ENCODE peak calls at places on chromosomes 1 and 21, in ten cellular contexts. J, T, X, F, E, R, W, C, G and D are unnamed samples.
A peak's percentile ranks its signal among the peaks of the same experiment; 100 is the strongest.

GRCh38 chr21:39882186-39882882 is 15.1 kb downstream of the PCP4 start:
- DNase-seq in T (no peak), J (no peak), C (no peak), R (no peak), E (no peak), X (no peak), G (no peak), W (no peak), F (no peak), D (no peak)

GRCh38 chr1:191537030-191537429 is 621.2 kb upstream of the RGS18 start:
- DNase-seq in X (no peak), W (no peak), R (no peak), E (no peak), C (no peak), T (no peak), J (no peak), F (no peak), G (no peak), D (no peak)

GRCh38 chr1:6041432-6042062 is 4.1 kb upstream of the KCNAB2 start:
- DNase-seq in J (peak; percentile 12), F (peak; percentile 27), X (peak; percentile 30), R (no peak), C (no peak), G (peak; percentile 18), W (no peak), E (peak; percentile 72), T (no peak), D (no peak)

GRCh38 chr1:201911827-201912571 is 23.3 kb downstream of the SHISA4 start:
- DNase-seq in X (no peak), F (no peak), E (no peak), C (no peak), R (no peak), J (no peak), G (no peak), T (no peak), W (no peak), D (no peak)

GRCh38 chr1:41221995-41222991 is 19.8 kb downstream of the SCMH1 start:
- DNase-seq in E (no peak), X (no peak), W (no peak), G (no peak), J (no peak), C (no peak), R (no peak), T (no peak), F (peak; percentile 73), D (no peak)

GRCh38 chr1:60149254-60149653 is 75.7 kb upstream of the C1orf87 start:
- DNase-seq in T (peak; percentile 86), R (no peak), J (no peak), W (no peak), G (no peak), X (no peak), F (peak; percentile 91), E (no peak), C (no peak), D (no peak)

GRCh38 chr1:167304165-167304564 is 83.5 kb downstream of the POU2F1 start:
- DNase-seq in C (no peak), W (no peak), R (no peak), X (no peak), F (no peak), E (no peak), G (no peak), J (no peak), T (no peak), D (no peak)

GRCh38 chr1:15734901-15735300 is 1.2 kb upstream of the SLC25A34 start:
- DNase-seq in C (no peak), W (no peak), R (no peak), J (no peak), X (no peak), G (no peak), T (no peak), E (no peak), F (no peak), D (no peak)

GRCh38 chr1:224640018-224640417 is 23.9 kb downstream of the CNIH3 start:
- DNase-seq in X (no peak), F (no peak), E (no peak), C (no peak), G (no peak), J (no peak), T (no peak), R (no peak), W (no peak), D (no peak)

GRCh38 chr1:29481031-29481430 is 244.7 kb downstream of the PTPRU start:
- DNase-seq in C (no peak), J (no peak), X (no peak), F (no peak), G (no peak), R (no peak), E (no peak), W (no peak), T (no peak), D (no peak)

GRCh38 chr1:240672132-240672811 is 60.3 kb upstream of the GREM2 start:
- DNase-seq in G (no peak), C (no peak), J (no peak), X (no peak), T (no peak), W (no peak), R (no peak), F (no peak), E (no peak), D (no peak)

GRCh38 chr1:153771841-153772593 is 3.2 kb upstream of the SLC27A3 start:
- DNase-seq in R (no peak), E (no peak), T (no peak), F (no peak), W (no peak), C (peak; percentile 14), G (no peak), J (no peak), X (no peak), D (peak; percentile 39)

GRCh38 chr1:156413310-156414246 is 44.6 kb downstream of the RHBG start:
- DNase-seq in R (no peak), C (no peak), T (no peak), F (no peak), W (no peak), E (no peak), X (no peak), G (no peak), J (no peak), D (no peak)

GRCh38 chr21:45557611-45558043 is 15.4 kb upstream of the SLC19A1 start:
- DNase-seq in T (no peak), G (no peak), C (peak; percentile 21), J (no peak), R (no peak), X (no peak), W (no peak), F (no peak), E (no peak), D (no peak)

GRCh38 chr1:84957956-84958355 is 39.0 kb downstream of the MCOLN2 start:
- DNase-seq in W (no peak), F (no peak), R (no peak), G (no peak), E (no peak), X (no peak), J (no peak), T (no peak), C (no peak), D (no peak)

GRCh38 chr21:44444286-44444931 is 10.9 kb upstream of the LRRC3 start:
- DNase-seq in X (no peak), T (peak; percentile 38), F (peak; percentile 56), J (no peak), R (no peak), G (no peak), W (no peak), E (no peak), C (no peak), D (no peak)

GRCh38 chr1:212260557-212261342 is 24.5 kb upstream of the PPP2R5A start:
- DNase-seq in E (no peak), C (no peak), X (no peak), F (no peak), T (no peak), J (no peak), G (no peak), W (no peak), R (no peak), D (no peak)

GRCh38 chr1:95832370-95832769 is 598.4 kb downstream of the RWDD3 start:
- DNase-seq in G (no peak), X (no peak), E (no peak), F (no peak), C (no peak), J (no peak), T (no peak), R (no peak), W (no peak), D (no peak)

GRCh38 chr1:20366076-20366765 is 75.5 kb downstream of the VWA5B1 start:
- DNase-seq in F (no peak), W (no peak), E (no peak), J (no peak), X (no peak), G (no peak), T (no peak), R (no peak), C (no peak), D (peak; percentile 54)

GRCh38 chr1:199226163-199226562 is 587.3 kb downstream of the PTPRC start:
- DNase-seq in J (peak; percentile 63), R (no peak), F (no peak), C (no peak), W (no peak), E (no peak), G (peak; percentile 78), T (no peak), X (no peak), D (peak; percentile 69)

GRCh38 chr1:172019971-172020370 is 178.7 kb downstream of the DNM3 start:
- DNase-seq in G (no peak), J (no peak), F (no peak), C (no peak), R (no peak), E (no peak), W (no peak), T (no peak), X (no peak), D (no peak)

GRCh38 chr1:154220970-154221814 is 437 bp downstream of the UBAP2L start:
- DNase-seq in G (peak; percentile 51), C (peak; percentile 61), F (peak; percentile 76), X (peak; percentile 71), W (peak; percentile 70), J (peak; percentile 80), T (peak; percentile 75), E (peak; percentile 36), R (peak; percentile 47), D (peak; percentile 31)

GRCh38 chr1:8427986-8428385 is 110.1 kb downstream of the SLC45A1 start:
- DNase-seq in X (no peak), W (no peak), J (no peak), C (no peak), T (peak; percentile 57), G (no peak), F (peak; percentile 46), R (peak; percentile 61), E (no peak), D (no peak)

GRCh38 chr1:78339490-78339889 is 151.3 kb upstream of the PTGFR start:
- DNase-seq in F (no peak), X (no peak), E (peak; percentile 24), W (no peak), R (no peak), C (peak; percentile 21), J (no peak), G (peak; percentile 84), T (no peak), D (peak; percentile 92)

GRCh38 chr1:24964811-24965570 is 34.9 kb upstream of the RUNX3 start:
- DNase-seq in F (peak; percentile 91), J (peak; percentile 94), C (no peak), X (peak; percentile 98), T (peak; percentile 55), R (peak; percentile 46), G (peak; percentile 20), E (no peak), W (peak; percentile 90), D (no peak)

GRCh38 chr21:45410151-45410864 is 5.3 kb downstream of the COL18A1 start:
- DNase-seq in R (no peak), X (no peak), G (no peak), C (no peak), F (no peak), E (no peak), J (no peak), T (peak; percentile 45), W (no peak), D (no peak)